ENCODE peak calls at places on chromosome 4, in seven cellular contexts. G is upper lobe of left lung, K is suprapubic skin, Q is spleen, W is GM23338, U is SK-N-SH, V is vagina. A is an unnamed sample.

GRCh38 chr4:54187148-54187547 is 41.9 kb upstream of the PDGFRA start:
- DNase-seq in W (no peak), V (no peak), G (no peak), Q (no peak), K (no peak), U (no peak), A (no peak)

GRCh38 chr4:71406459-71406963 is 67.7 kb downstream of the SLC4A4 start:
- DNase-seq in W (no peak), G (no peak), Q (no peak), U (no peak), V (no peak), K (no peak), A (no peak)

GRCh38 chr4:23364167-23364566 is 525.7 kb downstream of the PPARGC1A start:
- DNase-seq in U (no peak), W (no peak), V (no peak), K (no peak), G (no peak), Q (no peak), A (no peak)

GRCh38 chr4:12118651-12119213 is 690.0 kb upstream of the HS3ST1 start:
- DNase-seq in Q (no peak), V (no peak), K (no peak), G (no peak), W (no peak), U (no peak), A (no peak)

GRCh38 chr4:2714071-2714770 is 41.9 kb downstream of the TNIP2 start:
- DNase-seq in G (no peak), Q (peak; percentile 42), K (no peak), W (no peak), U (peak; percentile 62), V (no peak), A (no peak)

GRCh38 chr4:86307432-86307831 is 52.4 kb downstream of the MAPK10 start:
- DNase-seq in U (no peak), G (no peak), K (no peak), Q (no peak), W (no peak), V (no peak), A (no peak)

GRCh38 chr4:168540865-168541607 is 44.2 kb downstream of the PALLD start:
- DNase-seq in Q (no peak), U (no peak), W (no peak), V (no peak), G (no peak), K (no peak), A (no peak)

GRCh38 chr4:7554885-7555284 is 120.2 kb upstream of the PSAPL1 start:
- DNase-seq in G (no peak), U (no peak), V (no peak), Q (no peak), K (no peak), W (peak; percentile 40), A (no peak)

GRCh38 chr4:3186609-3187008 is 62.4 kb upstream of the MSANTD1 start:
- DNase-seq in K (no peak), G (no peak), W (no peak), V (no peak), U (no peak), Q (no peak), A (no peak)

GRCh38 chr4:77861500-77861899 is 1.1 kb upstream of the MRPL1 start:
- DNase-seq in G (no peak), U (no peak), W (peak; percentile 15), V (no peak), Q (no peak), K (no peak), A (no peak)

GRCh38 chr4:3193531-3194203 is 55.3 kb upstream of the MSANTD1 start:
- DNase-seq in Q (no peak), U (peak; percentile 53), V (no peak), K (no peak), G (no peak), W (no peak), A (no peak)

GRCh38 chr4:132266374-132266773 is 882.7 kb upstream of the PCDH10 start:
- DNase-seq in W (no peak), U (no peak), Q (no peak), K (no peak), G (no peak), V (no peak), A (no peak)

GRCh38 chr4:92251711-92252110 is 52.1 kb upstream of the GRID2 start:
- DNase-seq in G (no peak), U (no peak), K (no peak), W (no peak), Q (no peak), V (no peak), A (no peak)

GRCh38 chr4:154490589-154491340 is 834 bp downstream of the DCHS2 start:
- DNase-seq in Q (peak; percentile 85), W (peak; percentile 57), K (no peak), V (no peak), U (peak; percentile 41), G (peak; percentile 84), A (no peak)

GRCh38 chr4:54062392-54062791 is 2.0 kb downstream of the CHIC2 start:
- DNase-seq in K (no peak), U (no peak), W (no peak), V (no peak), Q (no peak), G (no peak), A (no peak)

GRCh38 chr4:185470503-185471195 is 884 bp downstream of the CCDC110 start:
- DNase-seq in K (no peak), W (peak; percentile 41), V (no peak), U (peak; percentile 31), Q (peak; percentile 90), G (peak; percentile 85), A (peak; percentile 62)

GRCh38 chr4:43277003-43277402 is 384.5 kb downstream of the GRXCR1 start:
- DNase-seq in G (no peak), K (no peak), Q (no peak), V (no peak), U (no peak), W (no peak), A (no peak)

GRCh38 chr4:82698412-82698811 is 100.2 kb downstream of the SCD5 start:
- DNase-seq in W (no peak), G (no peak), Q (no peak), V (no peak), K (no peak), U (no peak), A (no peak)

GRCh38 chr4:5165419-5166369 is 114.4 kb downstream of the STK32B start:
- DNase-seq in V (peak; percentile 84), W (peak; percentile 9), K (no peak), G (no peak), Q (no peak), U (no peak), A (no peak)

GRCh38 chr4:90845777-90846176 is 718.6 kb downstream of the CCSER1 start:
- DNase-seq in V (no peak), Q (no peak), W (no peak), U (no peak), G (no peak), K (no peak), A (no peak)

GRCh38 chr4:183987529-183987946 is 82.4 kb downstream of the STOX2 start:
- DNase-seq in V (no peak), Q (no peak), W (peak; percentile 39), K (no peak), U (peak; percentile 80), G (peak; percentile 88), A (peak; percentile 75)

GRCh38 chr4:100348472-100348871 is 158.2 kb upstream of the DDIT4L start:
- DNase-seq in V (no peak), K (no peak), Q (no peak), W (no peak), G (no peak), U (no peak), A (no peak)
- H3K4me3 ChIP-seq in V (no peak overlapping the region), K (no peak overlapping the region), Q (no peak overlapping the region), W (no peak overlapping the region), G (no peak overlapping the region), U (no peak overlapping the region), A (no peak overlapping the region)

GRCh38 chr4:108168213-108168671 is 490 bp downstream of the LEF1 start:
- DNase-seq in W (no peak), K (no peak), Q (no peak), V (no peak), U (no peak), G (no peak), A (no peak)
- TF ChIP-seq POLR2AphosphoS5 in W (no peak), K (no peak), Q (no peak), V (no peak), U (no peak), G (no peak), A (no peak)

DNA sequence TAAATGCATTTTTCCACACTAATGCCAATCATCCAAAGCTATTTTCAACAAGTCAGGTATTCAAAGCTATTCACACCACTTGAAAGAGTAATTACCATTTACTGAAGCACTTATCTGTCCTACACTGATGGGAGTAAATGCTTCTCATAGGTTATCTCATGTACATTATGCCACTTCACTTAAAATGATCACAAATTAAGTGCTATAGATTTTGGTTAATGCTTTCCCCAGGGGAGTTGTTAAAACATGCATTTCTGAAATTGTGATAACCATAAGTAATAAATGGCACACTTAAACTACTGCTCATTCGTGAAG is 6.7 kb downstream of the PPM1K start:
- DNase-seq in W (no peak), Q (no peak), G (no peak), U (no peak), V (no peak), K (no peak), A (no peak)
- H3K36me3 ChIP-seq in W (peaks cover 11% of the 10 kb centered on the region), Q (peaks cover 4% of the 10 kb centered on the region), G (no peaks in the 10 kb centered on the region), U (no peaks in the 10 kb centered on the region), V (no peaks in the 10 kb centered on the region), K (no peaks in the 10 kb centered on the region), A (no peaks in the 10 kb centered on the region)

GRCh38 chr4:182806259-182807252 is 110.6 kb downstream of the DCTD start:
- DNase-seq in K (peak; percentile 84), Q (peak; percentile 87), G (peak; percentile 95), V (no peak), W (peak; percentile 94), U (peak; percentile 93), A (peak; percentile 43)
- H3K4me3 ChIP-seq in K (peak overlapping the region; percentile 50), Q (peak overlapping the region; percentile 23), G (peak overlapping the region; percentile 10), V (peak overlapping the region; percentile 52), W (peak overlapping the region; percentile 84), U (peak overlapping the region; percentile 41), A (peak overlapping the region; percentile 27)

DNA sequence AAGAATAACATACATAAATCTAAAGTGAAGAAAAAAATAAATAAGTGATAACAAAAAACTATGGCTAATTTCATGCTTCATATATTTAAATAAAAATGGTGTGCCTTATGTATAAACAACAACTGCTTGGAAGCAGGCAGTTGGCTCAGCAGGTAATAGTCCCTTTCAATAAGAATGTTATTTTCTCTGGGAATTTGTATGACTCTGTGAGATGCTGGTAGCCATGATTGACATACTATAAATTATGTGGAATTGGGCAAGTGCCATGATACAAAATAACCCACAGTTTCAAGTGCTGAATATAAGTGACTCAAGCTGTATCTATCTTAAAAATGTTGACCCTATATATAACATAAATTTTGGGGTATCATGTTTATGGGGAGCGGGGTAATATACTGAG is 546.5 kb downstream of the SPOCK3 start:
- DNase-seq in U (no peak), K (no peak), W (no peak), V (no peak), G (no peak), Q (no peak), A (no peak)
- TF ChIP-seq POLR2AphosphoS5 in U (no peak), K (no peak), W (no peak), V (no peak), G (no peak), Q (no peak), A (no peak)

DNA sequence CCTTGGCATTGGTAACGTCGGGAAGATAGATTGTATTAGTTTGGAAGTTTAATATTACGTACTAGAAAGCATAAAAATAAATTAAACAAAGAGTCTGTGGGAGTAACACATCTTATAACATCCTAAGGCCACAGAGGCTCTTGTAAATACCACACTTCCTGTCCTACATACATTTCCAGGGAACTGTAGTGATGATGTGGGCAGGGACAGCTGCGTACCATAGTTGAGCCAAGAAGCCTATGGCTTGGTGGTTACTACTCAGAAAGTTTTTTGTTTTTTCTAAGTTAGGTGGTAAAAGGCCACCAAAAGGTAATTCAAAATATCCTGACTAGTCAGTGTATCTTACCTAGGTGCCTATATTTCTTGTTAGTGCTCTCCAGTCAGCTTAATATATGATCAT is 4.6 kb upstream of the ANKRD50 start:
- DNase-seq in G (no peak), Q (no peak), K (no peak), U (no peak), W (no peak), V (no peak), A (no peak)
- H3K36me3 ChIP-seq in G (no peaks in the 10 kb centered on the region), Q (no peaks in the 10 kb centered on the region), K (no peaks in the 10 kb centered on the region), U (no peaks in the 10 kb centered on the region), W (no peaks in the 10 kb centered on the region), V (no peaks in the 10 kb centered on the region), A (no peaks in the 10 kb centered on the region)